ENCODE peak calls at places on chromosomes 1 and 21, in six cellular contexts. I, U, Q, S, N and F are unnamed samples.

GRCh38 chr1:2231667-2232254 is 3.6 kb downstream of the SKI start:
- DNase-seq in Q (no peak), I (peak; percentile 91), S (peak; percentile 89), U (peak; percentile 94), N (peak; percentile 83), F (peak; percentile 47)

GRCh38 chr1:201395936-201396335 is 3.2 kb downstream of the LAD1 start:
- DNase-seq in I (peak; percentile 73), N (no peak), Q (no peak), U (no peak), S (no peak), F (no peak)

GRCh38 chr21:15423676-15424445 is 305.9 kb upstream of the USP25 start:
- DNase-seq in N (no peak), U (no peak), S (no peak), Q (no peak), I (no peak), F (no peak)

GRCh38 chr1:78676996-78677395 is 27.4 kb downstream of the IFI44 start:
- DNase-seq in Q (no peak), I (no peak), S (no peak), U (no peak), N (no peak), F (no peak)

GRCh38 chr21:36818051-36818450 is 119.1 kb downstream of the SIM2 start:
- DNase-seq in U (no peak), S (no peak), N (no peak), Q (peak; percentile 43), I (no peak), F (no peak)

GRCh38 chr1:56901720-56902119 is 47.1 kb downstream of the C8A start:
- DNase-seq in N (no peak), S (no peak), U (no peak), I (no peak), Q (no peak), F (no peak)

GRCh38 chr1:40036574-40036973 is 4.0 kb upstream of the CAP1 start:
- DNase-seq in I (no peak), Q (no peak), S (peak; percentile 34), N (peak; percentile 53), U (no peak), F (peak; percentile 24)

GRCh38 chr1:86703696-86704455 is 500 bp upstream of the SH3GLB1 start:
- DNase-seq in I (no peak), U (no peak), N (no peak), S (peak; percentile 32), Q (no peak), F (no peak)

GRCh38 chr1:147808025-147808424 is 47.6 kb upstream of the GJA5 start:
- DNase-seq in S (no peak), N (no peak), U (no peak), Q (no peak), I (peak; percentile 77), F (no peak)

GRCh38 chr21:25487046-25487594 is 120.2 kb downstream of the MRPL39 start:
- DNase-seq in I (no peak), U (no peak), S (no peak), N (no peak), Q (no peak), F (no peak)

GRCh38 chr1:106924360-106924759 is 132.1 kb upstream of the PRMT6 start:
- DNase-seq in Q (no peak), U (no peak), S (no peak), N (no peak), I (no peak), F (no peak)

GRCh38 chr1:116806671-116807070 is 52.4 kb downstream of the CD2 start:
- DNase-seq in N (no peak), I (no peak), Q (no peak), S (no peak), U (no peak), F (no peak)

GRCh38 chr1:10617931-10618885 is 143.5 kb downstream of the PEX14 start:
- DNase-seq in S (no peak), Q (no peak), N (no peak), I (no peak), U (no peak), F (no peak)

GRCh38 chr21:34891610-34891943 is 157.5 kb downstream of the RUNX1 start:
- DNase-seq in S (no peak), Q (no peak), I (no peak), U (no peak), N (no peak), F (no peak)

GRCh38 chr1:121516279-121516967 is 331.6 kb downstream of the SRGAP2C start:
- DNase-seq in U (peak; percentile 67), Q (no peak), N (peak; percentile 29), I (peak; percentile 65), S (peak; percentile 12), F (no peak)

GRCh38 chr1:3893190-3893589 is 6.9 kb downstream of the C1orf174 start:
- DNase-seq in U (no peak), S (no peak), N (no peak), I (no peak), Q (no peak), F (no peak)

GRCh38 chr1:77475631-77476030 is 193.8 kb downstream of the AK5 start:
- DNase-seq in U (no peak), S (no peak), Q (no peak), I (no peak), N (no peak), F (no peak)

GRCh38 chr1:7770939-7771672 is at the start of gene VAMP3:
- DNase-seq in S (peak; percentile 87), N (peak; percentile 93), U (peak; percentile 91), I (peak; percentile 93), Q (peak; percentile 89), F (peak; percentile 91)
- H3K27ac ChIP-seq in S (peak within 1 kb of the TSS; percentile 91), N (peak within 1 kb of the TSS; percentile 94), U (peak within 1 kb of the TSS; percentile 97), I (peak within 1 kb of the TSS; percentile 87), Q (peak within 1 kb of the TSS; percentile 68), F (peak within 1 kb of the TSS; percentile 89)

GRCh38 chr1:42945171-42945570 is 13.5 kb downstream of the SLC2A1 start:
- DNase-seq in N (no peak), Q (no peak), I (no peak), S (no peak), U (no peak), F (no peak)
- H3K27ac ChIP-seq in N (peak overlapping the region; percentile 89), Q (no peak overlapping the region), I (no peak overlapping the region), S (no peak overlapping the region), U (no peak overlapping the region), F (peak overlapping the region; percentile 35)

GRCh38 chr1:171743014-171743870 is 1.4 kb upstream of the VAMP4 start:
- DNase-seq in S (peak; percentile 34), N (peak; percentile 37), U (no peak), Q (peak; percentile 65), I (no peak), F (no peak)
- H3K27ac ChIP-seq in S (peak overlapping the region; percentile 94), N (peak overlapping the region; percentile 99), U (peak overlapping the region; percentile 95), Q (peak overlapping the region; percentile 96), I (peak overlapping the region; percentile 95), F (peak overlapping the region; percentile 92)

DNA sequence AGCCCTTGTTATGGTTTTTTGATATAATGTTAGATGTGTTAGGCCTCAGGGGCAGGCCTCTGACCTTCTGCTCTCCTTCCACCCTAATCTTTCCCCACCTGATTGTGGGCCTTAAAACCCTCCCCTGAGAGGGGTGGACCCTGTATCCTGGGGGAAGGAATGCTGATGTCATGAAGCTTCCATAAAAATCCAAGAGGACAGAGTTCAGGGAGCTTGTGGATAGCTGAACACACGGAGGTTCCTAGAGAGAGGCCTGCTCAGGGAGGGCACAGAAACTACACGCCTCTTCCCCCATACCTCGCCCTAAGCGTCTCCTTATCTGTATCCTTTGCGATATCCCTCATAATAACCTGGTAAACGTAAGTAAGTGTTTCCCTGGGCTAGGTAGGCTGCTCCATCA is 4.3 kb downstream of the MFN2 start:
- DNase-seq in Q (no peak), N (no peak), S (no peak), I (no peak), U (no peak), F (no peak)
- H3K27ac ChIP-seq in Q (no peak overlapping the region), N (peak overlapping the region; percentile 64), S (no peak overlapping the region), I (no peak overlapping the region), U (peak overlapping the region; percentile 18), F (no peak overlapping the region)

DNA sequence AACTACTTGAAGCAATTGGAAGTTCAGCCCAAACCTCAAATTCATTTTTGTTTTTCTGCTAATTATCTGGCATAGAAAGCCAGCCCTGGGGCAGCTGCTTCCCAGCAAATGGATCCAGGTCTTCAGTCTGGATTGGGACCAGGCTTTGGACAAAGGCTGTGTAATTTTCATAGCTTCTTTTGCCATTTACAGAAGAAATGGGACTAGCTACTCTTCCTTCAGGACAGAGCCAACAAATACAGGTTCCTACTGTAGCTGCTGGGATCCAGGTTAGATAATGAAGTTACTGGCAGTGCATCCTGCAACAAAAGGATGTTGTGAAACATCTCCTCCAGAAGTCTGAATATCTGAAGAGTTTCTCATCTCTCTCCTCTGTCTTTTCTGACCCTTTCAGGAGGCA is 171.5 kb upstream of the CAMK1G start:
- DNase-seq in U (no peak), N (no peak), I (no peak), Q (no peak), S (no peak), F (no peak)
- H3K27ac ChIP-seq in U (no peak overlapping the region), N (no peak overlapping the region), I (no peak overlapping the region), Q (no peak overlapping the region), S (no peak overlapping the region), F (peak overlapping the region; percentile 9)

DNA sequence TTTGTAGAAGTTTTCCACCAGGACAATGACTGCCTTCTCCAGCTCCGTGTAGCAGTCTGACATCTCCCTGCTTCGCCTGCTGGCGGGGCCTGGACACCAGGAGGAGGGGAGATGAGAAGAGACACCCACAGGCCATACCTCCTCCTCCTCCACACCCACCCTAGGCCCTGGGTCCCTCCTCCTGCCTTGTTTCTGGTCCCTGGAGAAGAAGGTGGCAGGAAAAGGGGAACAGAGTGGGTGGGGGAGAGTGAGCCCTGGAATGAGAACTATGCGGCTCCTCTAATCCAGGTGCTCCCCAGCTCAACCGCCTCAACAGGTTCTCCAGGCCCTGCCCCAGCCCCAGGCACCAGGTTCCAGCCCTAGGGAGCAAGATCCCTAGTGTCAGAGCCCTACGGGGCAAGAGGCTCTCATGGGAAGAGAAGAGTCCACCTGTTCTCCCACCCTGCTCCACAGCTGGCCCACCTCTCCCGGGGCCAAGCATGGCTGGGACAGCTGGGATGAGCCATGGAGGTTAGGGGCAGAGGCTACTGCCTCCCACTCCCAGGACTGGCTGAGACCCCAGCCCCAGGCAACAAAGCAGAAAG is 4.8 kb downstream of the S100A16 start:
- DNase-seq in Q (no peak), I (no peak), N (no peak), U (no peak), S (no peak), F (no peak)
- H3K27ac ChIP-seq in Q (no peak overlapping the region), I (peak overlapping the region; percentile 92), N (peak overlapping the region; percentile 89), U (peak overlapping the region; percentile 90), S (peak overlapping the region; percentile 89), F (peak overlapping the region; percentile 72)

GRCh38 chr1:158026641-158027040 is 33.2 kb downstream of the KIRREL1 start:
- DNase-seq in I (no peak), U (no peak), S (no peak), N (no peak), Q (peak; percentile 82), F (no peak)

GRCh38 chr1:158028956-158029355 is 35.5 kb downstream of the KIRREL1 start:
- DNase-seq in S (no peak), U (no peak), N (no peak), I (no peak), Q (no peak), F (no peak)

GRCh38 chr1:158024737-158025136 is 31.3 kb downstream of the KIRREL1 start:
- DNase-seq in N (no peak), Q (no peak), U (no peak), S (no peak), I (no peak), F (no peak)

GRCh38 chr1:158025576-158026230 is 32.3 kb downstream of the KIRREL1 start:
- DNase-seq in S (no peak), Q (no peak), U (no peak), I (no peak), N (no peak), F (no peak)

GRCh38 chr1:158027485-158027884 is 34.0 kb downstream of the KIRREL1 start:
- DNase-seq in S (no peak), U (no peak), I (no peak), Q (no peak), N (no peak), F (no peak)
- H3K27ac ChIP-seq in S (no peak overlapping the region), U (no peak overlapping the region), I (no peak overlapping the region), Q (peak overlapping the region; percentile 70), N (no peak overlapping the region), F (no peak overlapping the region)